ENCODE peak calls at places on chromosomes 12 and 14, in six cellular contexts. U, E, Y, X, K and P are unnamed samples.

GRCh38 chr14:36520601-36521525 is 831 bp upstream of the NKX2-1 start:
- DNase-seq in U (peak), E (no peak), Y (no peak), X (peak), K (no peak), P (no peak)

GRCh38 chr12:51381226-51382079 is 9.8 kb downstream of the GALNT6 start:
- DNase-seq in U (no peak), E (no peak), Y (no peak), X (no peak), K (peak), P (no peak)

GRCh38 chr12:50749459-50749882 is 14.4 kb upstream of the ATF1 start:
- DNase-seq in U (no peak), E (no peak), Y (no peak), X (no peak), K (no peak), P (no peak)

GRCh38 chr12:117073611-117074010 is 25.6 kb downstream of the TESC start:
- DNase-seq in U (no peak), E (no peak), Y (no peak), X (no peak), K (no peak), P (peak)

GRCh38 chr12:120399531-120399930 is 30.6 kb upstream of the MSI1 start:
- DNase-seq in U (no peak), E (no peak), Y (no peak), X (no peak), K (no peak), P (no peak)

GRCh38 chr14:24066490-24067132 is 4.8 kb upstream of the CPNE6 start:
- DNase-seq in U (no peak), E (no peak), Y (no peak), X (no peak), K (no peak), P (no peak)

GRCh38 chr14:23052671-23053070 is 4.6 kb downstream of the CDH24 start:
- DNase-seq in U (no peak), E (no peak), Y (no peak), X (no peak), K (peak), P (no peak)

GRCh38 chr12:30613119-30613830 is 82.4 kb downstream of the IPO8 start:
- DNase-seq in U (no peak), E (no peak), Y (no peak), X (no peak), K (no peak), P (no peak)

GRCh38 chr14:72605921-72606220 is 288.0 kb downstream of the DPF3 start:
- DNase-seq in U (no peak), E (no peak), Y (no peak), X (no peak), K (no peak), P (no peak)

GRCh38 chr12:29374012-29374411 is 7.0 kb downstream of the ERGIC2 start:
- DNase-seq in U (no peak), E (no peak), Y (no peak), X (no peak), K (no peak), P (no peak)

GRCh38 chr14:77542349-77543239 is 44.0 kb upstream of the ISM2 start:
- DNase-seq in U (no peak), E (no peak), Y (no peak), X (no peak), K (no peak), P (no peak)

GRCh38 chr14:23141706-23142467 is 22.8 kb upstream of the CEBPE start:
- DNase-seq in U (no peak), E (peak), Y (peak), X (no peak), K (no peak), P (peak)

GRCh38 chr14:105848570-105848969 is 322.2 kb downstream of the TMEM121 start:
- DNase-seq in U (no peak), E (no peak), Y (no peak), X (no peak), K (no peak), P (no peak)

GRCh38 chr12:21764063-21764462 is 10.4 kb downstream of the KCNJ8 start:
- DNase-seq in U (no peak), E (no peak), Y (no peak), X (no peak), K (no peak), P (no peak)

GRCh38 chr14:75182820-75183219 is 6.4 kb upstream of the TMED10 start:
- DNase-seq in U (no peak), E (no peak), Y (no peak), X (no peak), K (no peak), P (no peak)

GRCh38 chr12:122067966-122068365 is 10.6 kb upstream of the MLXIP start:
- DNase-seq in U (no peak), E (no peak), Y (no peak), X (peak), K (no peak), P (no peak)
- H3K27ac ChIP-seq in U (no peak), E (peak), Y (no peak), X (no peak), K (peak), P (no peak)

GRCh38 chr14:39169541-39169900 is 612 bp downstream of the TRAPPC6B start:
- DNase-seq in U (no peak), E (no peak), Y (no peak), X (no peak), K (no peak), P (no peak)

GRCh38 chr14:39173198-39173597 is 1.9 kb upstream of the PNN start:
- DNase-seq in U (no peak), E (no peak), Y (no peak), X (no peak), K (no peak), P (no peak)

GRCh38 chr14:39168591-39168990 is 1.5 kb downstream of the TRAPPC6B start:
- DNase-seq in U (no peak), E (no peak), Y (no peak), X (no peak), K (no peak), P (no peak)
- H3K27ac ChIP-seq in U (no peak), E (no peak), Y (no peak), X (no peak), K (no peak), P (no peak)

DNA sequence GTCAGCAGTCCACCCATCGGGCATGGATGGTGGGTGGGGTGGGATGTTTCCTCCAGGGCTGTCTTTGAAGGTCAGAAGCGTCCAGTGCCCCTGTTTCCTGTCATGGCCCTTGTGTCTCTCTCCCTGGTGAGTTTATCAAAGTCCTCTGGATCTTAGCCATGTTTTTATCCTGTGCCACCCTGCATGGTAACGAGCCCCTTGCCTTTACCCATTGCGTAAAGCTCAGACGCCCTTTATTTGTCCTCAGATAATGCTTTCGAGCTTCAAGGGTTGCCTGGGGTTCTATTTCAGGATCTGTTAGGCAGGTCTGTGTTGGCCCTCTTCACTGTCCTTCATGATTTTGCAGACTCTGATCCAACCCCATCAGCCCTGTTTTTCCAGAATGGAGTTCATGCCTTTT is 172.9 kb downstream of the TSPAN9 start:
- DNase-seq in U (no peak), E (no peak), Y (no peak), X (no peak), K (no peak), P (no peak)
- H3K27ac ChIP-seq in U (no peak), E (peak), Y (peak), X (no peak), K (no peak), P (no peak)

DNA sequence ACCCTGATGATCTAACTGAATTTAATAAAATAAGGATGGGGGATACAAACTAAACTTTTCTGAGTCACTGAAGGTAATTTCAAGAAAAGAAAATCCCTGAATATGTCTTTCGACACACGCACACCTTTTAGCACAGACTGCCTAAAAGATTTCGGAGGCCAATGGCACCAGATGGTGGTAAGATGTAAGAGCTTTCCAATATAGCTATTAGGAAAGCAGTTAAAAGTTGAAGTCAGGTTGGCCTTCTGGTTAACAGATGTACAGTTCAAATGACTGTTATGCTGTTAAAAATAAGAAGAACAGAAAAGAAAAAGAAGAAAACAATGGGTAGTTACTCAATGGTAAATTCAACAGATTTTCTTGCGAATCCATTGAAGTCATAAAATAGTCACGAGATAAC is 80.7 kb upstream of the KRR1 start:
- DNase-seq in U (no peak), E (no peak), Y (no peak), X (no peak), K (no peak), P (no peak)
- H3K27ac ChIP-seq in U (no peak), E (no peak), Y (no peak), X (no peak), K (no peak), P (no peak)

GRCh38 chr14:99747167-99747566 is 46.0 kb upstream of the EML1 start:
- DNase-seq in U (no peak), E (no peak), Y (no peak), X (no peak), K (no peak), P (no peak)

GRCh38 chr14:99744199-99744872 is 48.9 kb upstream of the EML1 start:
- DNase-seq in U (no peak), E (no peak), Y (no peak), X (no peak), K (no peak), P (no peak)

GRCh38 chr14:99745307-99745951 is 47.8 kb upstream of the EML1 start:
- DNase-seq in U (no peak), E (no peak), Y (no peak), X (no peak), K (peak), P (no peak)

GRCh38 chr14:99742509-99743487 is 50.4 kb upstream of the EML1 start:
- DNase-seq in U (no peak), E (no peak), Y (no peak), X (no peak), K (no peak), P (no peak)

DNA sequence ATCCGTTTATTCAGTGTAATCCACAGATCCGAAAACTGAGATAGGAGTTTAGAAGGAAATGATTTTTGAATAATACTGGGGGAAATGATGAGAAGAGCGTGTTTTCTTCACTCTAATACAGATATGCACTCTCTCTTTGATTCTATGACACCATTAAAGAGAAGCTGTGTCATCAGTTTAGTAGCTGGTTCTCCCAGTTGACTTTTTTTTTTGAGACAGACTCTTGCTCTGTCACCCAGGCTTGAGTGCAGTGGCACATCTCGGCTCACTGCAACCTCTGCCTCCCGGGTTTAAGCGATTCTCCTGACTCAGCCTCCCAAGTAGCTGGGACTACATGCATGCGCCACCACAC is 48.4 kb upstream of the EML1 start:
- DNase-seq in U (no peak), E (no peak), Y (no peak), X (no peak), K (no peak), P (no peak)
- H3K27ac ChIP-seq in U (no peak), E (peak), Y (peak), X (no peak), K (no peak), P (no peak)

GRCh38 chr12:124370851-124371250 is 76.0 kb downstream of the RFLNA start:
- DNase-seq in U (no peak), E (no peak), Y (no peak), X (no peak), K (no peak), P (no peak)

GRCh38 chr12:124370384-124370783 is 75.5 kb downstream of the RFLNA start:
- DNase-seq in U (no peak), E (no peak), Y (no peak), X (no peak), K (no peak), P (no peak)

GRCh38 chr12:124369901-124370378 is 75.0 kb downstream of the RFLNA start:
- DNase-seq in U (no peak), E (no peak), Y (no peak), X (no peak), K (no peak), P (no peak)

GRCh38 chr12:124369055-124369900 is 74.4 kb downstream of the RFLNA start:
- DNase-seq in U (no peak), E (peak), Y (peak), X (peak), K (peak), P (peak)

GRCh38 chr12:124368421-124369032 is 73.6 kb downstream of the RFLNA start:
- DNase-seq in U (no peak), E (no peak), Y (no peak), X (no peak), K (peak), P (no peak)
- H3K27ac ChIP-seq in U (no peak), E (peak), Y (peak), X (peak), K (peak), P (peak)

GRCh38 chr14:53331921-53332320 is 178.8 kb upstream of the DDHD1 start:
- DNase-seq in U (no peak), E (no peak), Y (no peak), X (no peak), K (no peak), P (no peak)

GRCh38 chr14:53333809-53334208 is 180.7 kb upstream of the DDHD1 start:
- DNase-seq in U (no peak), E (no peak), Y (no peak), X (no peak), K (no peak), P (peak)

GRCh38 chr14:53330441-53330840 is 177.3 kb upstream of the DDHD1 start:
- DNase-seq in U (no peak), E (no peak), Y (no peak), X (no peak), K (no peak), P (no peak)

GRCh38 chr14:53327716-53328115 is 174.6 kb upstream of the DDHD1 start:
- DNase-seq in U (no peak), E (no peak), Y (no peak), X (no peak), K (no peak), P (no peak)

DNA sequence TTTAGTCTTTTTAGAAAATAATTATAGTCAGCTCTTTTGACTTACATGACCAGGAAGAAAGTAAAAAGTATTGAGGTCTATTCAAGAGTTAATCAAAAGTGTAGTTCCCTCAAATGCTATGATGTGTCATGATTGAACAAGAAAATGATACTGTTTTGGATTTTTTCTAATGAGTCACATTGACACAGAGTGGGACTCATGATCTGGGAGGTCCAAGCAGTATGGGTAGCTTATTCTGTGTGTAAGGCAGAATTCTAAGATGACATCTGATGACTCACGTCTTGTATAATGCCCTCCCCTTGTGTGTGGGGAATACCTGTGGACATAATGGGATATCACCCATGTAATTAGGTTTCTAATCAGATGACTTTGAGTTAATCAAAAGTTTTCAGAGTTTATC is 178.1 kb upstream of the DDHD1 start:
- DNase-seq in U (no peak), E (no peak), Y (no peak), X (no peak), K (no peak), P (no peak)
- H3K27ac ChIP-seq in U (no peak), E (no peak), Y (no peak), X (no peak), K (no peak), P (no peak)

GRCh38 chr12:39239484-39240143 is 203.3 kb downstream of the KIF21A start:
- DNase-seq in U (no peak), E (no peak), Y (no peak), X (no peak), K (no peak), P (no peak)
- H3K27ac ChIP-seq in U (no peak), E (no peak), Y (no peak), X (no peak), K (no peak), P (peak)

GRCh38 chr12:130220361-130220760 is 58.1 kb downstream of the FZD10 start:
- DNase-seq in U (no peak), E (no peak), Y (no peak), X (no peak), K (no peak), P (no peak)
- H3K27ac ChIP-seq in U (no peak), E (no peak), Y (no peak), X (no peak), K (no peak), P (no peak)